ENCODE peak calls at places on chromosomes 13 and 19, in nine cellular contexts. Q, Z, S, T, U, Y, V, B and G are unnamed samples.

GRCh38 chr19:48255376-48256303 is at the start of gene CARD8:
- DNase-seq in Q (peak; percentile 48), Z (peak; percentile 82), S (peak; percentile 76), T (peak; percentile 89), U (peak; percentile 67), Y (peak; percentile 76), V (peak; percentile 85), B (peak; percentile 91), G (peak; percentile 65)

GRCh38 chr19:48681127-48681470 is 8.3 kb upstream of the NTN5 start:
- DNase-seq in Q (no peak), Z (no peak), S (no peak), T (peak; percentile 35), U (no peak), Y (no peak), V (no peak), B (no peak), G (no peak)

GRCh38 chr19:17220207-17220758 is 5.1 kb downstream of the USE1 start:
- DNase-seq in Q (no peak), Z (no peak), S (no peak), T (peak; percentile 28), U (no peak), Y (peak; percentile 49), V (no peak), B (no peak), G (no peak)

GRCh38 chr13:106597190-106597589 is 29.3 kb upstream of the ARGLU1 start:
- DNase-seq in Q (no peak), Z (no peak), S (no peak), T (no peak), U (no peak), Y (peak; percentile 63), V (no peak), B (no peak), G (no peak)

GRCh38 chr19:43526884-43527859 is at the start of gene ETHE1:
- DNase-seq in Q (peak; percentile 78), Z (peak; percentile 83), S (peak; percentile 74), T (peak; percentile 85), U (peak; percentile 78), Y (peak; percentile 87), V (peak; percentile 60), B (peak; percentile 9), G (peak; percentile 85)

GRCh38 chr13:80101040-80101439 is 239.9 kb downstream of the SPRY2 start:
- DNase-seq in Q (no peak), Z (no peak), S (no peak), T (no peak), U (no peak), Y (no peak), V (no peak), B (no peak), G (peak; percentile 12)

GRCh38 chr19:18478545-18479311 is 40.8 kb upstream of the ISYNA1 start:
- DNase-seq in Q (peak; percentile 69), Z (peak; percentile 80), S (peak; percentile 65), T (peak; percentile 94), U (peak; percentile 31), Y (peak; percentile 87), V (no peak), B (no peak), G (peak; percentile 77)

GRCh38 chr13:28705734-28706133 is 13.0 kb downstream of the SLC46A3 start:
- DNase-seq in Q (no peak), Z (no peak), S (no peak), T (no peak), U (no peak), Y (no peak), V (no peak), B (no peak), G (no peak)

GRCh38 chr13:73937420-73937819 is 196.8 kb downstream of the KLF12 start:
- DNase-seq in Q (no peak), Z (no peak), S (no peak), T (no peak), U (no peak), Y (no peak), V (no peak), B (no peak), G (no peak)

GRCh38 chr19:40702337-40703012 is 12.0 kb upstream of the NUMBL start:
- DNase-seq in Q (no peak), Z (no peak), S (no peak), T (no peak), U (peak; percentile 67), Y (no peak), V (no peak), B (no peak), G (peak; percentile 81)

GRCh38 chr19:5128932-5129389 is 160.0 kb downstream of the KDM4B start:
- DNase-seq in Q (no peak), Z (no peak), S (no peak), T (no peak), U (no peak), Y (no peak), V (no peak), B (no peak), G (no peak)

GRCh38 chr13:79211377-79211776 is 194.7 kb downstream of the RBM26 start:
- DNase-seq in Q (no peak), Z (no peak), S (no peak), T (no peak), U (no peak), Y (no peak), V (no peak), B (no peak), G (no peak)

GRCh38 chr13:110125157-110125556 is 181.8 kb downstream of the COL4A1 start:
- DNase-seq in Q (no peak), Z (no peak), S (no peak), T (no peak), U (no peak), Y (no peak), V (no peak), B (no peak), G (no peak)

GRCh38 chr19:17993076-17993813 is 14.7 kb upstream of the ARRDC2 start:
- DNase-seq in Q (no peak), Z (no peak), S (no peak), T (no peak), U (no peak), Y (no peak), V (no peak), B (no peak), G (no peak)

GRCh38 chr19:15519433-15519976 is 11.2 kb downstream of the CYP4F22 start:
- DNase-seq in Q (no peak), Z (no peak), S (no peak), T (no peak), U (no peak), Y (no peak), V (no peak), B (no peak), G (no peak)

GRCh38 chr19:30719189-30719990 is 347.2 kb downstream of the ZNF536 start:
- DNase-seq in Q (no peak), Z (peak; percentile 22), S (peak; percentile 6), T (peak; percentile 20), U (peak; percentile 32), Y (peak; percentile 66), V (no peak), B (no peak), G (no peak)

GRCh38 chr13:32159147-32159869 is 127.7 kb downstream of the FRY start:
- DNase-seq in Q (no peak), Z (no peak), S (no peak), T (no peak), U (no peak), Y (no peak), V (no peak), B (no peak), G (no peak)

GRCh38 chr13:79943633-79944032 is 397.3 kb downstream of the SPRY2 start:
- DNase-seq in Q (no peak), Z (no peak), S (no peak), T (no peak), U (no peak), Y (no peak), V (no peak), B (no peak), G (no peak)

GRCh38 chr19:472005-472858 is 11.4 kb upstream of the SHC2 start:
- DNase-seq in Q (no peak), Z (no peak), S (no peak), T (no peak), U (no peak), Y (peak; percentile 9), V (no peak), B (no peak), G (no peak)

GRCh38 chr13:40920826-40921225 is 98.3 kb downstream of the ELF1 start:
- DNase-seq in Q (no peak), Z (no peak), S (no peak), T (no peak), U (no peak), Y (no peak), V (no peak), B (no peak), G (no peak)

GRCh38 chr13:114313061-114313860 is 1.0 kb upstream of the CHAMP1 start:
- DNase-seq in Q (no peak), Z (peak; percentile 36), S (peak; percentile 25), T (peak; percentile 69), U (no peak), Y (no peak), V (peak; percentile 46), B (no peak), G (no peak)

GRCh38 chr19:46725036-46725820 is 8.3 kb upstream of the PRKD2 start:
- DNase-seq in Q (no peak), Z (no peak), S (no peak), T (no peak), U (no peak), Y (no peak), V (no peak), B (no peak), G (no peak)

GRCh38 chr13:39510296-39510695 is 92.7 kb downstream of the LHFPL6 start:
- DNase-seq in Q (no peak), Z (no peak), S (no peak), T (no peak), U (no peak), Y (no peak), V (peak; percentile 22), B (no peak), G (no peak)

GRCh38 chr19:46303702-46304397 is 7.0 kb downstream of the HIF3A start:
- DNase-seq in Q (no peak), Z (peak; percentile 4), S (no peak), T (peak; percentile 7), U (peak; percentile 80), Y (peak; percentile 55), V (no peak), B (no peak), G (no peak)

GRCh38 chr13:81275666-81276258 is 934.8 kb upstream of the SPRY2 start:
- DNase-seq in Q (no peak), Z (no peak), S (no peak), T (peak; percentile 1), U (no peak), Y (no peak), V (no peak), B (no peak), G (no peak)

GRCh38 chr19:18282788-18283141 is 1.3 kb upstream of the JUND start:
- DNase-seq in Q (no peak), Z (peak; percentile 36), S (no peak), T (peak; percentile 72), U (no peak), Y (no peak), V (no peak), B (no peak), G (no peak)

GRCh38 chr13:61765181-61765742 is 349.6 kb upstream of the PCDH20 start:
- DNase-seq in Q (no peak), Z (no peak), S (no peak), T (no peak), U (no peak), Y (no peak), V (no peak), B (no peak), G (no peak)

GRCh38 chr19:48329167-48329891 is 4.0 kb downstream of the EMP3 start:
- DNase-seq in Q (no peak), Z (peak; percentile 52), S (peak; percentile 51), T (peak; percentile 72), U (no peak), Y (no peak), V (no peak), B (no peak), G (no peak)

GRCh38 chr13:66214467-66214866 is 1015.7 kb downstream of the PCDH9 start:
- DNase-seq in Q (no peak), Z (no peak), S (no peak), T (no peak), U (no peak), Y (no peak), V (no peak), B (no peak), G (no peak)

GRCh38 chr13:93861818-93862217 is 617.7 kb downstream of the DCT start:
- DNase-seq in Q (no peak), Z (no peak), S (no peak), T (no peak), U (no peak), Y (no peak), V (no peak), B (no peak), G (no peak)